ENCODE peak calls at places on chromosomes 2 and 18, in five cellular contexts. One of them, this sample, is unnamed.

GRCh38 chr2:149223472-149224062 is 106.8 kb upstream of the LYPD6 start:
- DNase-seq in OCI-LY7: no peak
- DNase-seq in GM12878: no peak
- DNase-seq in AG10803: peak; percentile 55
- DNase-seq in endothelial cell of umbilical vein: no peak
- DNase-seq in this sample: no peak

GRCh38 chr2:166375736-166376487 is at the start of gene SCN9A:
- DNase-seq in OCI-LY7: no peak
- DNase-seq in endothelial cell of umbilical vein: peak; percentile 59
- DNase-seq in AG10803: peak; percentile 54
- DNase-seq in GM12878: no peak
- DNase-seq in this sample: peak; percentile 75

GRCh38 chr18:74190086-74190485 is 41.8 kb downstream of the TIMM21 start:
- DNase-seq in endothelial cell of umbilical vein: no peak
- DNase-seq in OCI-LY7: no peak
- DNase-seq in AG10803: peak; percentile 46
- DNase-seq in GM12878: no peak
- DNase-seq in this sample: no peak

GRCh38 chr2:158781562-158781961 is 13.6 kb upstream of the DAPL1 start:
- DNase-seq in GM12878: no peak
- DNase-seq in OCI-LY7: no peak
- DNase-seq in endothelial cell of umbilical vein: peak; percentile 26
- DNase-seq in AG10803: peak; percentile 60
- DNase-seq in this sample: peak; percentile 87

GRCh38 chr2:71685073-71685848 is 231.9 kb downstream of the DYSF start:
- DNase-seq in endothelial cell of umbilical vein: no peak
- DNase-seq in GM12878: no peak
- DNase-seq in OCI-LY7: no peak
- DNase-seq in AG10803: no peak
- DNase-seq in this sample: no peak

GRCh38 chr18:32284284-32284683 is 94.4 kb downstream of the MEP1B start:
- DNase-seq in AG10803: no peak
- DNase-seq in OCI-LY7: no peak
- DNase-seq in GM12878: no peak
- DNase-seq in endothelial cell of umbilical vein: no peak
- DNase-seq in this sample: no peak

GRCh38 chr2:135175177-135175576 is 123.1 kb downstream of the RAB3GAP1 start:
- DNase-seq in OCI-LY7: no peak
- DNase-seq in endothelial cell of umbilical vein: no peak
- DNase-seq in AG10803: no peak
- DNase-seq in GM12878: no peak
- DNase-seq in this sample: no peak

GRCh38 chr18:79402977-79403722 is 7.4 kb downstream of the NFATC1 start:
- DNase-seq in AG10803: peak; percentile 72
- DNase-seq in GM12878: no peak
- DNase-seq in endothelial cell of umbilical vein: peak; percentile 75
- DNase-seq in OCI-LY7: no peak
- DNase-seq in this sample: peak; percentile 47

GRCh38 chr2:97769308-97769707 is 55.9 kb downstream of the ZAP70 start:
- DNase-seq in AG10803: no peak
- DNase-seq in endothelial cell of umbilical vein: no peak
- DNase-seq in GM12878: no peak
- DNase-seq in OCI-LY7: no peak
- DNase-seq in this sample: no peak

GRCh38 chr2:222303828-222304736 is 5.3 kb upstream of the PAX3 start:
- DNase-seq in GM12878: no peak
- DNase-seq in OCI-LY7: no peak
- DNase-seq in endothelial cell of umbilical vein: no peak
- DNase-seq in AG10803: no peak
- DNase-seq in this sample: no peak

GRCh38 chr2:140506606-140507005 is 1624.2 kb downstream of the LRP1B start:
- DNase-seq in OCI-LY7: no peak
- DNase-seq in endothelial cell of umbilical vein: no peak
- DNase-seq in GM12878: no peak
- DNase-seq in AG10803: peak; percentile 72
- DNase-seq in this sample: peak; percentile 75

GRCh38 chr2:55842009-55842408 is 81.6 kb downstream of the EFEMP1 start:
- DNase-seq in AG10803: peak; percentile 60
- DNase-seq in GM12878: no peak
- DNase-seq in OCI-LY7: no peak
- DNase-seq in endothelial cell of umbilical vein: no peak
- DNase-seq in this sample: no peak

GRCh38 chr2:73297151-73297559 is 3.8 kb upstream of the EGR4 start:
- DNase-seq in AG10803: no peak
- DNase-seq in OCI-LY7: no peak
- DNase-seq in endothelial cell of umbilical vein: no peak
- DNase-seq in GM12878: no peak
- DNase-seq in this sample: no peak

GRCh38 chr2:159617080-159617479 is 732 bp upstream of the BAZ2B start:
- DNase-seq in OCI-LY7: no peak
- DNase-seq in AG10803: no peak
- DNase-seq in GM12878: no peak
- DNase-seq in endothelial cell of umbilical vein: peak; percentile 40
- DNase-seq in this sample: no peak

GRCh38 chr2:65300772-65301711 is 73.4 kb downstream of the ACTR2 start:
- DNase-seq in OCI-LY7: peak; percentile 89
- DNase-seq in GM12878: peak; percentile 61
- DNase-seq in endothelial cell of umbilical vein: no peak
- DNase-seq in AG10803: peak; percentile 96
- DNase-seq in this sample: peak; percentile 66

DNA sequence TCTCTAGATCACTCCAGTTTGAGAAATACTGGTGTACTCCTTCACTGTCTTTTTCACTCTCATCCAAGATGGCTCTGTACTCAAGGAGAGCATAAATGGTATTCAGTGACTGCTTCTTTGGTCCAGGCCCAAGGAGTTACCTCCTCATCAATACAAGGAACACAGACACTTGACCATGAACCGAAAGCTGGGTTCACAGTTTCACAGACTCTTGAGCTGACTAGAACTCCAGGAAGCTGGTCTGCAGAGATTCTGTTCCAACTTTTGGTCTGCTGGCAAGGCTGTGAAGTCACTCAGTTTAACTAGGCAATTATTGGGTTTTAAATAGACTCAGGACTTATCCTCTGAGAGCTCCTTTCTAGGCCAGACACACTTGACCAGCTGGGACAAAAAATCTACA is 7.4 kb upstream of the IGFBP5 start:
- DNase-seq in endothelial cell of umbilical vein: no peak
- DNase-seq in GM12878: no peak
- DNase-seq in AG10803: no peak
- DNase-seq in OCI-LY7: no peak
- DNase-seq in this sample: no peak
- H3K4me3 ChIP-seq in endothelial cell of umbilical vein: no peak overlapping the region
- H3K4me3 ChIP-seq in GM12878: no peak overlapping the region
- H3K4me3 ChIP-seq in AG10803: no peak overlapping the region
- H3K4me3 ChIP-seq in OCI-LY7: no peak overlapping the region
- H3K4me3 ChIP-seq in this sample: no peak overlapping the region

GRCh38 chr2:171883275-171883893 is 10.7 kb downstream of the SLC25A12 start:
- DNase-seq in OCI-LY7: no peak
- DNase-seq in endothelial cell of umbilical vein: no peak
- DNase-seq in AG10803: no peak
- DNase-seq in GM12878: no peak
- DNase-seq in this sample: no peak
- TF ChIP-seq CTCF in OCI-LY7: no peak
- TF ChIP-seq CTCF in endothelial cell of umbilical vein: no peak
- TF ChIP-seq CTCF in AG10803: no peak
- TF ChIP-seq CTCF in GM12878: no peak
- TF ChIP-seq CTCF in this sample: no peak

GRCh38 chr18:35174093-35174731 is 66.6 kb upstream of the ZNF397 start:
- DNase-seq in GM12878: peak; percentile 25
- DNase-seq in endothelial cell of umbilical vein: no peak
- DNase-seq in AG10803: no peak
- DNase-seq in OCI-LY7: peak; percentile 83
- DNase-seq in this sample: no peak

GRCh38 chr18:35171315-35171987 is 69.4 kb upstream of the ZNF397 start:
- DNase-seq in GM12878: no peak
- DNase-seq in OCI-LY7: no peak
- DNase-seq in endothelial cell of umbilical vein: no peak
- DNase-seq in AG10803: no peak
- DNase-seq in this sample: no peak

GRCh38 chr18:35172009-35172408 is 68.8 kb upstream of the ZNF397 start:
- DNase-seq in AG10803: no peak
- DNase-seq in endothelial cell of umbilical vein: no peak
- DNase-seq in GM12878: no peak
- DNase-seq in OCI-LY7: no peak
- DNase-seq in this sample: no peak

GRCh38 chr18:35176925-35177324 is 63.9 kb upstream of the ZNF397 start:
- DNase-seq in OCI-LY7: no peak
- DNase-seq in endothelial cell of umbilical vein: no peak
- DNase-seq in GM12878: no peak
- DNase-seq in AG10803: no peak
- DNase-seq in this sample: no peak

DNA sequence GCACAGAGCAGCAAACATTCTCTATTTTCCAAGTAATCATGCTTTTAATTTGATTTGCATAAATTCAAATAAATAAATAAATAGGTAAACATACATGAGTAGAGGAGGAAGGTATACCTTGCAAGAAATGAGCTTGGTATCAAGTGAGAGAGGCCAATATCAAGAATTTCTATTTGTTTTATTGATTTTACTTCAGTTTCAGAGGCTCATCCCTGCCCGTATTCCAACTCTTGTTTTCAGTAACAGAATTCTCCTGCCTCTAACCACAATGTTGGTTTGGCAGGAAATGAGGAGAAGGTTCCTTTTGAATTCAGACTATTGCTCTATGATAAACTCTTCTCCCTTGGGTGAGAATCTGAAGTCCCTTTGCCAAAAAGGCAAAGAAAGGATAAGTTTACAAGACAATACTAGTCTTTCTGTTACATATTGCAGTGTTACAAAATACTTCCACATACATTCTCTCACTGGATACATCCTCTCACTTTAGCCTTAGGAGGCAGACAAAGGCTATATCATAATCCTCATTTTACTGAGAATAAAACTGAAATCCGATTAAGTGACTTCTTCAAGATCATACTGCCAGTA is 68.3 kb upstream of the ZNF397 start:
- DNase-seq in GM12878: no peak
- DNase-seq in OCI-LY7: no peak
- DNase-seq in AG10803: no peak
- DNase-seq in endothelial cell of umbilical vein: no peak
- DNase-seq in this sample: peak; percentile 23
- H3K4me3 ChIP-seq in GM12878: no peak overlapping the region
- H3K4me3 ChIP-seq in OCI-LY7: no peak overlapping the region
- H3K4me3 ChIP-seq in AG10803: no peak overlapping the region
- H3K4me3 ChIP-seq in endothelial cell of umbilical vein: no peak overlapping the region
- H3K4me3 ChIP-seq in this sample: no peak overlapping the region

DNA sequence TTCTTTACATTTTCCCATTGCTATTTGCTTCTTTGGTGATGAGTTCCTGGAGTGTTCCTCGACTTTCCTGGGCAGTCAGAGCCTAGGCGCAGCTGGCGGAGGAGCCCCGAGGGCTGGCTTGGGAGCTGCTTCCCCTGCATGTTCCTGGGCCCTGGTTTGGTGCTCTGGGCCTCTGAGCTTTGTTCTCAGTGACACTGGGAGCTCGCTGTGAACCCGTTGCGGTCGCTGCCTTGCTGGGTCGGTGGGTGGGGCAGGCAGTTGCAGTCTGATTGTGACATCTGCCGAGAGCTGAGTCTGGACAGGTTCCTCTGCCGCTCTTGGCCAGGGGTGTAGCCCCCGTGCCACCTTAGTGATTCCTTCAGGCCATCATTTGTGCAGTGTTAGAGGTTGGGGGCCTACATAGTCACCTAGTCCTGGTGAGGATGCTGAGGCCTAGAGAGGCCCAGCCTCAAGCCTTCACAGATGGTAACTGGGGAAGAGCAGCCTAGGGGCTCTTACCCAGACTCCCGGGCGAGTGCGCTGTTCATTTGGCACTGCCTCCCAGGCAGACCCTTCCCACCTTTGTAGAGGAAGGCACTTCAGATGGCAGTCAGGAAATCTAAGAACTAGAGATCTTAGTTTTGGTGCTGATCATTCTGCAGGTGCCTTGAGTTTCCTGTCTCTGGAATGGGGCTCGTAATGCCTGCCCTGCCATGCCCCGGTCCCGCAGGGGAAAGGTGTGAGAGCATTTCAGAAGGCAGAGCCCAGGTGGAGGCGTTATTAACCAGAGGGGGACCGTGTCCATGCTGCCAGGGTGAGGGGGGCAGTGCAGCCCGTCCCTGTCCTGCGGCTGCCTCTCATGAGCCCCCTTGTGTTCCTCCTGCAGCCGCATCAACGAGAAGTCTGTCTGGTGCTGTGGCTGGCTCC is 8.4 kb downstream of the ASB1 start:
- DNase-seq in endothelial cell of umbilical vein: no peak
- DNase-seq in OCI-LY7: no peak
- DNase-seq in GM12878: no peak
- DNase-seq in AG10803: no peak
- DNase-seq in this sample: no peak
- TF ChIP-seq CTCF in endothelial cell of umbilical vein: no peak
- TF ChIP-seq CTCF in OCI-LY7: no peak
- TF ChIP-seq CTCF in GM12878: no peak
- TF ChIP-seq CTCF in AG10803: no peak
- TF ChIP-seq CTCF in this sample: no peak

GRCh38 chr2:60439219-60439974 is 114.1 kb downstream of the BCL11A start:
- DNase-seq in AG10803: no peak
- DNase-seq in OCI-LY7: peak; percentile 96
- DNase-seq in GM12878: peak; percentile 96
- DNase-seq in endothelial cell of umbilical vein: no peak
- DNase-seq in this sample: peak; percentile 10

GRCh38 chr2:60438653-60439052 is 114.8 kb downstream of the BCL11A start:
- DNase-seq in endothelial cell of umbilical vein: no peak
- DNase-seq in OCI-LY7: no peak
- DNase-seq in AG10803: no peak
- DNase-seq in GM12878: no peak
- DNase-seq in this sample: no peak

GRCh38 chr2:60437080-60437765 is 116.2 kb downstream of the BCL11A start:
- DNase-seq in GM12878: no peak
- DNase-seq in AG10803: no peak
- DNase-seq in OCI-LY7: peak; percentile 48
- DNase-seq in endothelial cell of umbilical vein: no peak
- DNase-seq in this sample: no peak

GRCh38 chr2:60440080-60440753 is 113.2 kb downstream of the BCL11A start:
- DNase-seq in AG10803: no peak
- DNase-seq in GM12878: no peak
- DNase-seq in endothelial cell of umbilical vein: no peak
- DNase-seq in OCI-LY7: peak; percentile 45
- DNase-seq in this sample: no peak

DNA sequence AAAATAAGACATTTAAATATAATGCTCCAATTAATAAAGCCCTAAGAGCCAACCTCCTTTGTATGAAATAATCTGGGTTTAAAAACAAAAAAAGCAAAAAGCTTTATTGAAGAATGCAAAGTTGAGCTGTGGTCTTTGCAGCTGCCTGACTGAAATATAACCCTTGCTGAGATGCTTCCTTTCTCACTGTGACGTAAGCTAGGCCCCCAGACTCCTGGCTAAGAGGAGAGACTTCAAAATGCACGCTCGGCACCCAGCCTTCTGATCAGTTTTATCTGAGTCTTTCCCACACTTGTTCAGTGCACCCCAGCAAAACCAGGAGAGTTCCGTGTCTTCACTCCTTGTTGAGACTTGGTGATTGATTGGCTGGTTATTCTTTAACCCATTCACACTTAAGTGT is 115.3 kb downstream of the BCL11A start:
- DNase-seq in AG10803: no peak
- DNase-seq in endothelial cell of umbilical vein: no peak
- DNase-seq in OCI-LY7: peak; percentile 41
- DNase-seq in GM12878: no peak
- DNase-seq in this sample: no peak
- H3K4me3 ChIP-seq in AG10803: no peak overlapping the region
- H3K4me3 ChIP-seq in endothelial cell of umbilical vein: no peak overlapping the region
- H3K4me3 ChIP-seq in OCI-LY7: peak overlapping the region; percentile 41
- H3K4me3 ChIP-seq in GM12878: no peak overlapping the region
- H3K4me3 ChIP-seq in this sample: no peak overlapping the region